ENCODE peak calls at places on chromosomes 3 and 15, in five cellular contexts. L is esophagus muscularis mucosa, X is ovary, O is astrocyte, A is right atrium auricular region. J is an unnamed sample. For H3K27me3, the result is how much of the 10 kb centered on the place peaks cover.

GRCh38 chr3:87052499-87053260 is 61.7 kb upstream of the VGLL3 start:
- DNase-seq in X (no peak), A (no peak), O (no peak), L (no peak), J (no peak)

GRCh38 chr15:84671211-84671610 is 13.2 kb upstream of the NMB start:
- DNase-seq in A (no peak), O (peak), X (no peak), L (no peak), J (peak)

GRCh38 chr15:25862087-25862468 is 1.0 kb downstream of the ATP10A start:
- DNase-seq in X (no peak), A (no peak), O (no peak), L (no peak), J (no peak)

GRCh38 chr15:65303687-65304392 is 637 bp upstream of the RNU5B-1 start:
- DNase-seq in L (no peak), X (peak), A (peak), O (peak), J (no peak)

GRCh38 chr3:180383332-180384020 is 218.5 kb upstream of the TTC14 start:
- DNase-seq in A (no peak), X (no peak), O (no peak), L (no peak), J (no peak)

GRCh38 chr3:53303957-53304356 is 43.4 kb downstream of the DCP1A start:
- DNase-seq in A (no peak), L (no peak), O (no peak), X (peak), J (no peak)

GRCh38 chr15:33621156-33621555 is 310.4 kb downstream of the RYR3 start:
- DNase-seq in L (no peak), A (no peak), X (no peak), O (no peak), J (no peak)

GRCh38 chr15:99749386-99749785 is 16.1 kb upstream of the LYSMD4 start:
- DNase-seq in O (no peak), L (no peak), A (no peak), X (no peak), J (no peak)

GRCh38 chr3:29281265-29282228 is 676 bp downstream of the RBMS3 start:
- DNase-seq in X (peak), A (no peak), O (peak), L (no peak), J (no peak)

GRCh38 chr15:91921188-91921820 is 67.8 kb downstream of the SLCO3A1 start:
- DNase-seq in L (no peak), A (no peak), O (no peak), X (no peak), J (no peak)
- H3K4me3 ChIP-seq in L (no peak), A (peak), O (no peak), X (no peak), J (no peak)

GRCh38 chr3:64763980-64764379 is 76.2 kb upstream of the ADAMTS9 start:
- DNase-seq in L (no peak), X (no peak), A (no peak), O (no peak), J (no peak)
- TF ChIP-seq CTCF in L (no peak), X (no peak), A (no peak), O (no peak), J (no peak)

GRCh38 chr3:147380271-147380995 is 25.9 kb downstream of the ZIC4 start:
- DNase-seq in O (no peak), L (no peak), X (no peak), A (peak), J (no peak)
- H3K27me3 ChIP-seq in O (half or more), L (half or more), X (under half), A (under half), J (under half)

GRCh38 chr15:68812596-68813548 is 7.8 kb downstream of the ANP32A start:
- DNase-seq in O (peak), X (no peak), A (peak), L (no peak), J (no peak)
- H3K4me3 ChIP-seq in O (no peak), X (no peak), A (no peak), L (no peak), J (no peak)

DNA sequence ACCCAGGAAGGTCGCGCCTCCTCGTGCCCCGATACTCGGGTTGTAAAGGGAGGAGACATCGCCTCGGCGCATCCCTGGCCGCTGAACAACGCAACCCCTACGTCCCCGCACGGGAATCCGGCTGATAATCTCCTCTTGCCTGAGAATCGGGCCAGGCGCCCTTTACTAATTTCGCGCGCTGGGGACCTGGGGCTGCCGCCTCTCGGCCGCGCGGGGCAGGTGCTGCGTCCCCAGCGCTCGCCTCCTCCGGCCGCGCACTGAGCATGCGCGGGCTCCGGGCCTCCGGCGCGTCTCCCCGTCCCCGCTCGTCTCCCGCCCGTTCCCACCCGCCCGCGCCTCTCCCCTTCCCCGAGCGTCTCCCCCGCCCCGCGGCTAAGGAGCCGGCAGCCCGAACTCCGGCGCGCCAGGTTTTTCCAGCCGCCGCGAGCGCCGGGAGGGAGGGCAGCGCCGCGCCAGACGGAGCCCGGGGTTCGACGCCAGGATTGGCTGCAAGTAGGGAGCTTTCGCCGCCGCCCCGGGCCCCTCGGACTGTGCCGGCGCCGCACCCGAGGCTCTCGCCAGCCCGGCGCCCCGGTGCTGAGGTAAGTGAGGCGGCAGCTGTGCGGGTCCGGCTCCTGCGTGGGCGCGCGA is at the start of gene CNTN4:
- DNase-seq in O (no peak), L (no peak), X (no peak), A (no peak), J (no peak)
- TF ChIP-seq CTCF in O (no peak), L (no peak), X (no peak), A (peak), J (no peak)

DNA sequence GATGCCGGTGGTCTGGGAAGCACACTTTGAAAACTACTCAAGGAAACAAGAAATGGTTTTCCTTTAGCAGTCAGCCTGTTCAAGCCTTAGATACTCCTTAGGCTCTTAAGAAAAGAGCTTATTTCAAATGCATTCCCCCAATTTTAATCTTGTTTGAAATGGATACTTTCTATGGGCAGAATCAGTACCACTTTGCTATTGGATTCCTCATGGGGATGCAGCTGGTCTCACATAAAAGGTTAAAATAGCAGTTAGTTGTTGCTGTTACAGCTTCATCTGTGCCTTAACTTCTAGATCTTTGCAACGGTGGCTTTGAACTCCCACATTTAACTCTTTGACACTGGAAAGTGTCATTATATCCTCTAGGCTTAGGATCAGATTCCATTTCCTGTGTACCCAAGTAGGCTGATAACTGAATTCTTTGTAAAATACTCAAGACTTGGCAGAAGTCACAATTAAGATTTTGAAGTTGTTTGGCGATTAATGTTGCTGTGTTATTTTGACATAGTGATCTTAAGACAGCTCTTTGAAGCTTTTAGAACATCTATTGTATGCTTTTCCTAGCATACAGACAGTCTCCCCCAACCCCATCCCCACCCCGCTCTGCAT is 2.2 kb downstream of the THBS1 start:
- DNase-seq in A (no peak), O (no peak), L (no peak), X (no peak), J (peak)
- H3K27me3 ChIP-seq in A (under half), O (under half), L (under half), X (under half), J (under half)

GRCh38 chr15:51720201-51720995 is 17.1 kb downstream of the LYSMD2 start:
- DNase-seq in A (no peak), X (no peak), L (no peak), O (no peak), J (no peak)
- H3K4me3 ChIP-seq in A (no peak), X (no peak), L (no peak), O (no peak), J (no peak)

GRCh38 chr15:50137893-50138292 is 18.9 kb upstream of the ATP8B4 start:
- DNase-seq in O (peak), A (no peak), L (no peak), X (no peak), J (no peak)

GRCh38 chr15:50140097-50140496 is 21.1 kb upstream of the ATP8B4 start:
- DNase-seq in O (no peak), X (no peak), A (no peak), L (no peak), J (no peak)

GRCh38 chr15:50135123-50135541 is 16.1 kb upstream of the ATP8B4 start:
- DNase-seq in X (no peak), O (peak), L (no peak), A (no peak), J (no peak)

GRCh38 chr15:50137330-50137761 is 18.3 kb upstream of the ATP8B4 start:
- DNase-seq in O (peak), A (no peak), L (no peak), X (no peak), J (peak)

GRCh38 chr15:50138391-50138790 is 19.4 kb upstream of the ATP8B4 start:
- DNase-seq in L (no peak), A (no peak), O (no peak), X (no peak), J (no peak)
- TF ChIP-seq CTCF in L (no peak), A (no peak), O (no peak), X (no peak), J (peak)

GRCh38 chr3:128435058-128435457 is 31.6 kb downstream of the DNAJB8 start:
- DNase-seq in O (no peak), A (no peak), L (no peak), X (no peak), J (no peak)

GRCh38 chr3:128438488-128439072 is 28.1 kb downstream of the DNAJB8 start:
- DNase-seq in A (no peak), X (no peak), O (no peak), L (no peak), J (no peak)

GRCh38 chr3:128435561-128435960 is 31.1 kb downstream of the DNAJB8 start:
- DNase-seq in X (no peak), A (no peak), L (no peak), O (no peak), J (no peak)

GRCh38 chr3:128434524-128434923 is 32.2 kb downstream of the DNAJB8 start:
- DNase-seq in A (no peak), O (no peak), L (no peak), X (no peak), J (no peak)

DNA sequence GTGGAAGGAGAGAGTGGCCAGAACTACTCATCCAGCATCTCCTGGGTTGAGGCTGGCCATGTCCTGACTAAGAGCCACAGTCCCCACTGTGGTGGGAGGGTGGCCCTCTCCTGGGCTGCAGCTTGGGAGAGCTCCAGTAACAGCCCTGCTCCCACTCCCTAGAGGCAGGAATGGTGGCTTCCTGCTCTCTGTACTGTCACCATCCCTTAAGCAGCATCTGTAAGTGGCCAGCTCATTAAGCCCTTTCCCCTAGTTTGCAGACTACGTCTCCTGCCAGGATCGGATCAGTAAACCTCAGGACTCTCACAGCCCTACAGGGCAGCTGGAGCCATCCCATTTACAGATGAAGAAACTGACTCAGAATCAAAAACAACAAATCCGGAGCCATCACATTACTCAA is 30.5 kb downstream of the DNAJB8 start:
- DNase-seq in X (no peak), A (no peak), L (no peak), O (no peak), J (no peak)
- H3K27me3 ChIP-seq in X (under half), A (under half), L (half or more), O (under half), J (under half)